ENCODE peak calls at places on chromosomes 11 and 22, in ten cellular contexts. E, Z, L, R, V, Y, P, K, T and W are unnamed samples.

GRCh38 chr11:11798586-11799438 is 43.0 kb upstream of the USP47 start:
- DNase-seq in V (peak), E (peak), Z (peak), T (peak), Y (peak), L (peak), K (peak), R (peak), P (no peak), W (peak)

GRCh38 chr11:2513441-2513840 is 68.6 kb downstream of the KCNQ1 start:
- DNase-seq in E (no peak), R (no peak), Z (peak), Y (no peak), L (peak), T (no peak), V (no peak), K (no peak), P (peak), W (no peak)

GRCh38 chr11:94727766-94728165 is 40.4 kb upstream of the AMOTL1 start:
- DNase-seq in K (no peak), L (no peak), E (no peak), P (no peak), Y (no peak), V (no peak), Z (no peak), T (no peak), R (no peak), W (no peak)

GRCh38 chr11:71395010-71395560 is 53.1 kb downstream of the DHCR7 start:
- DNase-seq in L (no peak), Z (no peak), P (no peak), R (no peak), E (no peak), Y (no peak), K (no peak), V (no peak), T (no peak), W (no peak)

GRCh38 chr11:86896486-86896885 is 58.7 kb downstream of the FZD4 start:
- DNase-seq in R (no peak), T (no peak), L (no peak), P (no peak), Z (no peak), Y (no peak), E (peak), K (no peak), V (peak), W (no peak)

GRCh38 chr11:100863080-100863581 is 176.0 kb downstream of the ARHGAP42 start:
- DNase-seq in Z (no peak), V (peak), L (no peak), K (no peak), T (peak), E (peak), Y (peak), P (no peak), R (no peak), W (no peak)

GRCh38 chr11:28464252-28464867 is 356.2 kb downstream of the METTL15 start:
- DNase-seq in R (no peak), T (no peak), Z (no peak), E (peak), L (no peak), P (no peak), Y (no peak), K (no peak), V (peak), W (no peak)

GRCh38 chr11:14414470-14415461 is 55.8 kb upstream of the RRAS2 start:
- DNase-seq in P (no peak), K (no peak), T (peak), R (no peak), Z (no peak), Y (no peak), V (no peak), L (no peak), E (no peak), W (peak)

GRCh38 chr11:35162795-35163194 is 23.8 kb downstream of the CD44 start:
- DNase-seq in K (no peak), L (no peak), T (peak), E (no peak), R (no peak), Y (no peak), P (no peak), V (no peak), Z (no peak), W (no peak)

GRCh38 chr11:125258626-125259025 is 94.1 kb downstream of the PKNOX2 start:
- DNase-seq in R (no peak), Z (no peak), P (no peak), Y (no peak), T (no peak), K (no peak), E (no peak), V (no peak), L (no peak), W (no peak)

GRCh38 chr22:48744967-48745841 is 1082.5 kb downstream of the BRD1 start:
- DNase-seq in P (no peak), K (peak), V (no peak), T (no peak), Z (peak), Y (peak), L (no peak), E (no peak), R (peak), W (no peak)

DNA sequence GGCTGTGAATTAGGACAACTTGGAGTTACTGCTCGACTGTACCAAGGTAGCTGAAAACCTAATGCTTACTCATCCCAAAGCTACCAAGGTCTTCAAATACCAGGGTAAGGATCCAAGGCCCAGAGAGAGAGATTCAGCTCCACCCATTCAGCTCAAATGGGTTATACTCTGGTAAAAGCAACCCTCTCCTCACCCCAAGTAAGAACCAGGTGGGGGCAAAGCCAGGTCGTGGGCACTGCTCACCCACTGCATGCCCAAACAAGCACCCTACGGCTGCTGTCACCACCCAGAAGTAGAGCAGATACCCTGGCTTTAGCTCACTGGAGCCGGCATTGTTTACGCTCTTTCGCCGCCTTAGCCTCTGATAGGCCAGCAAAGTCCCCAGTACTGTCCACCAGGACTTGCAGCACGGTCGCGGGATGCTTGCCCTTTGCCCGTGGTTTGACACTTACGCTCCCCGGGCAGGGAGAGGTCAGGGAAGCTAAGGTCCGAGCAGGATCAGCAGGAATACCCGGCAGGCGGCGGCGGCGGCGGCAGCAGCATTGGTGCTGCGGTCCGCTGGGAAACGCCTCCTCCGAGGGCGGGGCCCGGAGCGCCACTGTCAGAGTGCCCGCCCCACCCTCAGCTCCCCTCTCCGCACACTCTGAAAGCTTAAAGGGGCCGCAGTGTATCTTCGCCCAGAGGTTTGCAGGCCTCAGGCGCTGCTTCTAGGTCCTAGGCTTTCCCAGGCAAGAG is 19.6 kb downstream of the CKAP5 start:
- DNase-seq in P (peak), Z (peak), K (peak), L (peak), V (peak), Y (peak), R (peak), T (peak), E (peak), W (peak)
- TF ChIP-seq CTCF in P (peak), Z (no peak), K (peak), L (no peak), V (peak), Y (peak), R (no peak), T (no peak), E (peak), W (no peak)

DNA sequence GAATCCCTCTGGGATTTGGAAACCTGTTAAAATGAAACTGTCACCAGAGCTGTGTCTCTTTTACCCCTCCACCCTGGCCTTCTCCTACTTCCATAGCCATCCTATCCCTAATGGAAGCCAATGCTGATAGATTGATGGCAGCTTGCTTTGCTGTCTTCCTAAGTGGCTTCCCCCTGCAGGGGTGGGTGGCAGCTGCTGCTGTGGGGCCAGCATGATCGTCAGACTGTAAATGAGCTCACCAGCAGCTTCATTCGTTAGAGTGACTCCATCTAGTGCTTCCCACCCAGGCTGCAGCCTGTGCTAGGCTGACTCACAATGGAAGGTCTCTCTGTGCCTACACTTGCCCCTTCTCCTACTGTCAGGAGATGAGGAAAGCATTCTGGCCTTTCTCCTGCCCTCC is 311.0 kb downstream of the BUD13 start:
- DNase-seq in Y (no peak), E (no peak), P (no peak), V (no peak), T (no peak), L (no peak), K (no peak), Z (no peak), R (no peak), W (no peak)
- TF ChIP-seq CTCF in Y (no peak), E (no peak), P (no peak), V (no peak), T (no peak), L (no peak), K (no peak), Z (no peak), R (no peak), W (no peak)

GRCh38 chr11:63670077-63670737 is 969 bp downstream of the ATL3 start:
- DNase-seq in V (no peak), K (no peak), T (peak), R (no peak), E (peak), L (no peak), Y (no peak), Z (no peak), P (no peak), W (no peak)

GRCh38 chr11:63672934-63673539 is 1.9 kb upstream of the ATL3 start:
- DNase-seq in T (no peak), V (no peak), P (no peak), Y (no peak), K (no peak), R (no peak), Z (no peak), L (no peak), E (peak), W (no peak)

GRCh38 chr11:63671322-63672155 is at the start of gene ATL3:
- DNase-seq in K (peak), Z (peak), V (peak), E (peak), Y (peak), R (peak), P (peak), T (peak), L (peak), W (peak)

GRCh38 chr11:63672156-63672463 is 934 bp upstream of the ATL3 start:
- DNase-seq in V (no peak), Y (no peak), R (no peak), K (no peak), L (no peak), T (no peak), P (no peak), Z (no peak), E (no peak), W (no peak)

DNA sequence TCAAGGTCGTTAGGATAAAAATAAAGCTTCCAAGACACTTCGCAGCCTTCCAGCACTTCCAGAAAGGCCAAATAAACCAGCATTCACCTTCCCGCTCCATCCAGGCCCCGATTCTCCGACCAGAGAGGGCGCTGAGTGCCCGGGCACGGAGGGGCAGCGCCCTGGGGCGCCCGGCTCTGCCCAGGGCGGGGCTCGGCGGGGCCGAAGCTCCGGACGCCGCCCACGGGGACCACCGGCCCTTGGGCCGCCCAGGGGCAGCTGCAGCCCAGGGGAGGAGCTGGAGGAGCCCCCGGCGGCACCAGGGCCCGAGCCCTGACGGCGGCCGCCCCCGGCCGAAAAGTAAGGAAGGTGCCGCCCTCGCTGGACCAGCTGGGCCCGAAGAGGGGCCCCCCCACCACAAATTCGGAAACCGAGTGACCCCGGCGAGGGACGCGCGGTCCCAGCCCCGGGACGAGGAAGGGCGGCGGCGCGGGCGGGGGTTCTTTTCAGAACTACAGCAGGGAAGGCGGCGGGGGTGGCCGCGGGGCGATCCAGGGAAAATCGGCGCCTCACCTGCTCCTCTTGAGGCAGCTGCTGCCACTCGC is 346 bp downstream of the ATL3 start:
- DNase-seq in L (peak), T (peak), P (no peak), Y (peak), Z (no peak), K (no peak), V (no peak), R (peak), E (no peak), W (peak)
- TF ChIP-seq CTCF in L (peak), T (peak), P (peak), Y (no peak), Z (no peak), K (peak), V (peak), R (peak), E (peak), W (no peak)

GRCh38 chr11:10322830-10323792 is 18.2 kb downstream of the ADM start:
- DNase-seq in Z (peak), K (no peak), P (no peak), R (peak), E (peak), V (no peak), T (peak), Y (no peak), L (peak), W (no peak)
- TF ChIP-seq CTCF in Z (peak), K (peak), P (peak), R (peak), E (peak), V (peak), T (peak), Y (peak), L (peak), W (peak)

GRCh38 chr11:44633641-44634040 is 68.2 kb downstream of the CD82 start:
- DNase-seq in L (no peak), E (no peak), Z (no peak), R (no peak), Y (peak), T (no peak), K (no peak), P (peak), V (no peak), W (no peak)
- TF ChIP-seq CTCF in L (no peak), E (peak), Z (no peak), R (no peak), Y (no peak), T (no peak), K (peak), P (peak), V (peak), W (no peak)

GRCh38 chr11:69320326-69320725 is 26.4 kb downstream of the MYEOV start:
- DNase-seq in P (no peak), Z (no peak), Y (no peak), R (no peak), L (no peak), E (peak), T (no peak), K (no peak), V (no peak), W (no peak)

GRCh38 chr11:69319255-69320106 is 25.5 kb downstream of the MYEOV start:
- DNase-seq in V (no peak), L (no peak), E (no peak), K (no peak), T (no peak), Y (no peak), P (peak), R (no peak), Z (no peak), W (no peak)

GRCh38 chr11:69318093-69318420 is 24.1 kb downstream of the MYEOV start:
- DNase-seq in E (no peak), L (no peak), Y (no peak), R (no peak), T (no peak), Z (no peak), K (no peak), P (no peak), V (no peak), W (no peak)

GRCh38 chr11:69321877-69322350 is 28.0 kb downstream of the MYEOV start:
- DNase-seq in K (no peak), V (peak), E (peak), Z (peak), T (no peak), Y (no peak), P (peak), R (no peak), L (no peak), W (no peak)

DNA sequence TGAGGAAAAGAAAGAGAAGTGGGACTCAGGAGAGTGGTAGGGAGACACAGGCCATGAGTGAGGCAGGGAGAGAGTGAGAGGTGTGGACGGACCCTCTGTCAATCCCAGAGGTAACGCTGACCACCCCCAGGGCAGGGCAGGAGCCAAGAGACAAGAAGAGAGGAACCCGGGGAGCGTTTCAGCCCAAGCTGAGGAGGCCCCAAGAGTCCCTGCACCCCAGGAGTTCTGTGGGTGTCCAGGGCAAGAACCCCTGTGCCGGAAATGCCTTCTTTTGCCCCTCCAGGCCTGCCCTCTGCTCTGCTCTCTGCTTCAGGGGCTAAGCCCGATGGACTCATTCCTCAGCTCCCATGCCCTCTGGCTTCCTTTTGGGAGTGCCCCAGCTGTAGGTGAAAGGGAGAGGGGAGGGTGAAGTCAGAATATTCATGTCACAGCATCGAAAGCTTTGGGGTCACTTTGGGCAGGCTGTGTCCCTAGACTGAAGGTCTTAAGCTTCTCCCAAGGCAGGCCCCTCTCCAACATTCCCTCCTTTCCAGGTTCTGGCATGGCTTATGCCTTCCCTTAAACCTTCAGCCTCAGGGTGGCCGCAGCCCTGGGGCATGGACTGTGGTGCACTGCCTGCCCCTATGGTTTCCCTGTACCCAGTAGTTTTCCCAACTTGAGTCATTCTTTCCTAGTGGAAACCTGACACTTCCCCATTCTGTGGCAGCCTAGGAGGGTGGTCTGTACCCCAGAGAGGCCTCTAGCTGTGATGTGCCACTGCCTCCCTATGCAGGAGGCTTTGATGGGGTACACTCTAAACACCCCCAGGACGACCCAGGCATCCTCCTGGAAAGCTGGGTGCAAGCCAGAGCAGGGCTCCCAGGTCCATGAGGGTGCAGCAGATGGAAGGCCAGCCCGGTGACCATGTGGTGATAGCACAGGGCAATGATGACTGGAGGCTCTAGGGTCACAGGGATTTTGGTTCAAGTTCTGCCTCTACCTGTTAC is 27.1 kb downstream of the MYEOV start:
- DNase-seq in K (no peak), Y (no peak), T (no peak), E (peak), Z (no peak), V (no peak), L (no peak), R (no peak), P (peak), W (no peak)
- TF ChIP-seq CTCF in K (no peak), Y (no peak), T (no peak), E (no peak), Z (no peak), V (no peak), L (no peak), R (no peak), P (no peak), W (no peak)

DNA sequence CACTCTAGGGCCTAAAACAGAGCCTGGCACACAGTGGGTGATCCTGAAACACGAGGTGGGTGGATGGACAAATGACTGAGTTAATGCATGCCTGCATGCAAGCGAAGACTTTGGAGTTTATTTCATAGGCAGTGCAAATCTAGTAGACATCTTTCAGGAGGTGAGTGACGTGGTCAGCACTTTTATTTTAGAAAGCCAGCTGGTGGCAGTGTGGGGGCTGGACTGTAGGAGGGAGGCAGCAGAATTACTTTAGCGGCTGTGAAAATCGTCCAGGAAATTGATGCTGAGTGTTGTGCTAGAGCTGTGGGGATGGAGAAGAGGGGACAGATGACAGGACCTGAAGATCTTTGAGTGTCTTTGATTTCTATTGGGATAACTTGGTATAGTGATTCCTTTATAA is 47.1 kb downstream of the BMAL1 start:
- DNase-seq in Y (no peak), K (no peak), Z (no peak), E (no peak), R (no peak), P (no peak), T (no peak), L (no peak), V (no peak), W (no peak)
- TF ChIP-seq CTCF in Y (no peak), K (no peak), Z (no peak), E (peak), R (no peak), P (no peak), T (no peak), L (no peak), V (no peak), W (no peak)